ENCODE peak calls at places on chromosomes 2 and 18, in seven cellular contexts. T is activated CD8-positive, alpha-beta memory T cell treated with anti-CD3 and anti-CD28 coated beads, Interleukin-2, amount 50 U/mL, for 4 hours; P is Right ventricle myocardium superior; L is effector CD4-positive, alpha-beta T cell; I is HL-60; N is Peyer's patch; S is HuH-7. V is an unnamed sample.
A peak's percentile ranks its signal among the peaks of the same experiment; 100 is the strongest.

GRCh38 chr2:42743667-42744005 is 20.3 kb downstream of the OXER1 start:
- DNase-seq in P (no peak), N (no peak), L (no peak), T (no peak), I (no peak), S (no peak), V (no peak)

GRCh38 chr2:130351495-130352125 is 4.2 kb upstream of the PTPN18 start:
- DNase-seq in P (no peak), N (no peak), I (no peak), T (no peak), L (no peak), S (no peak), V (no peak)

GRCh38 chr2:54052825-54053718 is 62.3 kb upstream of the ACYP2 start:
- DNase-seq in L (no peak), S (no peak), N (no peak), I (no peak), T (no peak), P (no peak), V (no peak)

GRCh38 chr2:123976249-123976648 is 48.8 kb upstream of the CNTNAP5 start:
- DNase-seq in N (no peak), L (no peak), S (no peak), P (no peak), I (no peak), T (no peak), V (no peak)

GRCh38 chr18:34649072-34649471 is 61.0 kb upstream of the DTNA start:
- DNase-seq in L (no peak), T (no peak), S (no peak), I (no peak), N (no peak), P (no peak), V (no peak)

GRCh38 chr2:82819936-82820335 is 1639.1 kb downstream of the SUCLG1 start:
- DNase-seq in L (no peak), T (no peak), P (no peak), I (no peak), N (no peak), S (no peak), V (no peak)

GRCh38 chr2:204364860-204365530 is 180.3 kb upstream of the PARD3B start:
- DNase-seq in I (no peak), N (no peak), S (no peak), L (no peak), P (no peak), T (no peak), V (no peak)

GRCh38 chr2:229417906-229418305 is 146.8 kb upstream of the PID1 start:
- DNase-seq in N (no peak), T (no peak), L (no peak), I (no peak), S (no peak), P (no peak), V (no peak)

GRCh38 chr2:16075045-16076012 is 135.0 kb downstream of the MYCN start:
- DNase-seq in P (no peak), S (no peak), N (no peak), T (no peak), L (no peak), I (no peak), V (no peak)

GRCh38 chr2:30041884-30042283 is 104.9 kb upstream of the YPEL5 start:
- DNase-seq in I (no peak), P (no peak), N (no peak), T (no peak), S (no peak), L (no peak), V (no peak)

GRCh38 chr2:25341753-25342371 is at the start of gene DNMT3A:
- DNase-seq in I (peak; percentile 61), S (peak; percentile 48), N (peak; percentile 47), T (peak; percentile 76), P (peak; percentile 86), L (peak; percentile 38), V (no peak)

GRCh38 chr2:76867854-76868253 is 654.3 kb downstream of the LRRTM4 start:
- DNase-seq in S (no peak), I (no peak), N (no peak), P (no peak), L (no peak), T (no peak), V (no peak)

V was measured in CD14-positive monocyte.